ENCODE peak calls at places on chromosomes 4 and X, in ten cellular contexts. V is tibial artery, O is mammary epithelial cell, M is bronchial epithelial cell, D is type B pancreatic cell, F is mesothelial cell of epicardium, K is A673, P is epithelial cell of esophagus, Y is Caco-2, Z is heart right ventricle. G is an unnamed sample.

GRCh38 chr4:16264798-16265197 is 38.5 kb upstream of the TAPT1 start:
- DNase-seq in V (no peak), O (peak; percentile 24), K (peak; percentile 67), Z (no peak), P (peak; percentile 52), F (no peak), Y (no peak), M (peak; percentile 45), D (no peak), G (peak; percentile 57)

GRCh38 chrX:6226646-6227444 is 1.8 kb downstream of the NLGN4X start:
- DNase-seq in F (peak; percentile 60), D (peak; percentile 74), K (peak; percentile 59), O (no peak), M (no peak), P (no peak), Z (peak; percentile 13), V (no peak), Y (no peak), G (no peak)

GRCh38 chrX:25072247-25072646 is 56.5 kb upstream of the ARX start:
- DNase-seq in Z (no peak), D (no peak), Y (no peak), O (no peak), K (peak; percentile 78), V (no peak), F (no peak), M (no peak), P (no peak), G (no peak)

GRCh38 chrX:30489323-30489722 is 88.2 kb downstream of the TASL start:
- DNase-seq in V (no peak), M (no peak), O (no peak), F (no peak), K (peak; percentile 45), Y (peak; percentile 26), Z (no peak), D (no peak), P (no peak), G (no peak)

GRCh38 chr4:8820178-8821102 is 51.2 kb downstream of the HMX1 start:
- DNase-seq in Z (no peak), K (no peak), F (no peak), O (no peak), P (no peak), Y (no peak), D (peak; percentile 64), M (no peak), V (no peak), G (no peak)

GRCh38 chrX:10146350-10146749 is 10.4 kb upstream of the CLCN4 start:
- DNase-seq in M (no peak), D (no peak), K (no peak), P (no peak), V (no peak), O (no peak), Z (no peak), Y (no peak), F (no peak), G (no peak)

GRCh38 chrX:75746891-75747639 is 38.0 kb downstream of the MAGEE2 start:
- DNase-seq in O (no peak), D (no peak), V (no peak), K (peak; percentile 4), Y (no peak), Z (peak; percentile 45), P (peak; percentile 12), M (no peak), F (no peak), G (peak; percentile 35)

GRCh38 chr4:112253382-112254000 is 21.9 kb downstream of the AP1AR start:
- DNase-seq in Z (no peak), D (no peak), K (no peak), O (no peak), Y (no peak), P (no peak), F (no peak), V (no peak), M (no peak), G (peak; percentile 41)

GRCh38 chr4:61443813-61444510 is 243.8 kb downstream of the ADGRL3 start:
- DNase-seq in Y (no peak), D (no peak), P (peak; percentile 73), M (peak; percentile 81), Z (no peak), O (peak; percentile 64), V (no peak), F (no peak), K (no peak), G (no peak)

GRCh38 chrX:9258346-9259104 is 206.3 kb upstream of the TBL1X start:
- DNase-seq in Z (no peak), V (no peak), O (no peak), M (no peak), P (no peak), Y (no peak), D (no peak), F (no peak), K (no peak), G (no peak)

GRCh38 chrX:25278341-25278740 is 262.6 kb upstream of the ARX start:
- DNase-seq in M (no peak), O (no peak), F (no peak), P (no peak), Z (no peak), K (no peak), D (no peak), V (no peak), Y (no peak), G (no peak)

GRCh38 chr4:188408244-188409067 is 269.2 kb downstream of the TRIML1 start:
- DNase-seq in P (peak; percentile 49), K (no peak), M (no peak), V (no peak), F (no peak), Z (no peak), Y (no peak), D (no peak), O (peak; percentile 56), G (no peak)

GRCh38 chr4:93828830-93829530 is 427 bp downstream of the ATOH1 start:
- DNase-seq in D (peak; percentile 71), M (no peak), Z (peak; percentile 11), P (peak; percentile 20), F (peak; percentile 49), K (no peak), V (no peak), O (no peak), Y (peak; percentile 32), G (peak; percentile 37)

GRCh38 chrX:104789784-104790183 is 223.8 kb downstream of the IL1RAPL2 start:
- DNase-seq in V (no peak), Y (no peak), F (no peak), M (no peak), D (no peak), O (no peak), Z (no peak), K (no peak), P (no peak), G (no peak)
- TF ChIP-seq CTCF in V (no peak), Y (no peak), F (no peak), M (no peak), D (no peak), O (no peak), Z (no peak), K (no peak), P (no peak), G (no peak)

GRCh38 chr4:143771269-143771668 is 70.8 kb upstream of the FREM3 start:
- DNase-seq in Z (no peak), F (no peak), K (no peak), Y (no peak), P (no peak), V (no peak), O (no peak), D (no peak), M (no peak), G (no peak)

DNA sequence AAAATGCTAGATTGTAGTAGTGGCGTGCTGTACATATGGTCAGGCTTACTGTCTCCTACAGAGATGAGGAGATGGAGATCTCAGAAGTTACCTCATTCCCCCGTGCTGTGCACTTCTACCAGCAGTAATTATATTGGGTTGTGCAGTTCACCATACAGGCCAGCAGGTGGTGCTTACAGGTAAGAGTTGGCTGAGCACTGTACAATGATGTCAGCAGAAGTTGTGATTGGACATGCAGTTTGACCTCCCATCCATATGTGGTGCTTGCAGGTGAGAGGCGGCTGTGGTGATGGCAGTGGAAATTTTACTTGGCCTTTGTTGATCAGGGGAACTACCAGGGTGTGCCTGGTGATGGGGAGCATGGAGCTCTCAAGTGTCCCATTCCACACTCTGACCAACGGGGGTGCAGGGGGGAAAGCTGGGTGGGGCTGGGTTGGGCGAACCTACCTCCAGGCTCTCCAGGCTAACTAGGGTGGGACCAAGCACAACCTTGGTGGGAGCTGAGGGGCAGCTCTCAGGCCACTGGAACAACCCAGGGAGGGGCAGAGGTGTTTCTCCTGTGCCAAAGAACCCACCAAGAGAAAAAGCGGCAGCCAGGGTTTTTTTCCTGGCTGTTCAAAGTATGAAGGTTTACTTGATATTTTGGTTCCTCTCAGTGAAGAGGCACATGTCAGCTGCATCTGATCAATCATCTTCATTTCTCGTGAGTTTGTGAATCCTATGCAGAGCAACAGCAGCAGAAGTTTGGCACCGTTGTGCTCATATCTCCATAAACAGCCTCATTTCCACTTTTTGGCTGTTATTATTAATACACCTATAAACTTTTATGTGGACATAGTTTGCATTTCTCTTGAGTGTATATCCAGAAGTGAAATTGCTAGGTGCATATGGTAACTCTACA is 73.8 kb upstream of the FREM3 start:
- DNase-seq in D (no peak), F (no peak), P (peak; percentile 74), Y (peak; percentile 66), V (peak; percentile 27), O (peak; percentile 48), Z (no peak), M (peak; percentile 54), K (peak; percentile 72), G (peak; percentile 46)
- TF ChIP-seq CTCF in D (peak; percentile 77), F (peak; percentile 74), P (peak; percentile 82), Y (peak; percentile 76), V (no peak), O (peak; percentile 95), Z (peak; percentile 21), M (peak; percentile 72), K (peak; percentile 78), G (peak; percentile 62)

GRCh38 chr4:154927126-154927525 is 146.1 kb downstream of the RBM46 start:
- DNase-seq in O (no peak), P (no peak), V (no peak), D (no peak), Z (no peak), M (no peak), K (no peak), Y (no peak), F (no peak), G (no peak)

DNA sequence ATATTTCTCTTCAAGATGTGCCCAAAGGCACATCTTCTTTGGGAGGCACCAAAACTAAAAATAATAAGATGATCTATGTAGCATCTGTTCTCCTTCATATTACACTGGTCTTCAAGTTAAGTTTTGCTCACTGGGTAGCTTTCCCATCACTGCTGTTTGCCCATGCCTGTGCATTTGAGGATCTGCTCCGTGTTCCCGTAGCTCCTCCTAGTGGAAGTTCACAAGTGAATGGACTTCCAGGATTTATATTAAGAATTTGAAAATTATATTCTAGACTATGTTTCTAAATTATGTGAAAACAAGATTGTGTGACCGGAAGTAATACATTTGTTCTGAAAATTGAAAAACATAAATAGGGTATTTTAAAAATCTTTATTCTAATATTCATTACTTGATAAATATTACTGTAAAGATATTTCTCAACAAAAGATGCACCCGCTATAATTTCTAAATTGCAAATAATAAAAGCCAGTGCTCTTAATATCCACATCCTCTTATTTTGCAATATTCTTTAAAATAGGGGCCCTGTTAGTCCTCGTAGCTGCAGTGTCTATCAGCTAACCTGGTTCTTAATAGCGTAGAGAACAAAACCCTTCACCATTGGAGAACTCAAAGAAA is 147.7 kb downstream of the RBM46 start:
- DNase-seq in F (no peak), O (peak; percentile 23), P (peak; percentile 77), M (peak; percentile 63), Z (no peak), D (no peak), V (no peak), Y (peak; percentile 42), K (peak; percentile 27), G (no peak)
- TF ChIP-seq CTCF in F (peak; percentile 23), O (peak; percentile 41), P (peak; percentile 77), M (peak; percentile 49), Z (no peak), D (peak; percentile 67), V (no peak), Y (no peak), K (peak; percentile 54), G (no peak)

GRCh38 chrX:121407627-121408026 is 360.2 kb downstream of the GLUD2 start:
- DNase-seq in F (no peak), D (no peak), Z (no peak), K (no peak), O (no peak), Y (no peak), P (no peak), M (no peak), V (no peak), G (no peak)
- TF ChIP-seq CTCF in F (no peak), D (no peak), Z (no peak), K (no peak), O (no peak), Y (no peak), P (no peak), M (no peak), V (no peak), G (no peak)